ENCODE peak calls at places on chromosomes 4 and X, in seven cellular contexts. One of them, this sample, is unnamed.

GRCh38 chrX:48919947-48920712 is 1.3 kb upstream of the PIM2 start:
- DNase-seq in brain microvascular endothelial cell: no peak
- DNase-seq in BJ: no peak
- DNase-seq in breast epithelium: no peak
- DNase-seq in ascending aorta: no peak
- DNase-seq in choroid plexus epithelial cell: no peak
- DNase-seq in A549: no peak
- DNase-seq in this sample: no peak

GRCh38 chrX:148960060-148960459 is 459.6 kb downstream of the AFF2 start:
- DNase-seq in BJ: no peak
- DNase-seq in ascending aorta: no peak
- DNase-seq in brain microvascular endothelial cell: no peak
- DNase-seq in breast epithelium: no peak
- DNase-seq in choroid plexus epithelial cell: peak
- DNase-seq in A549: no peak
- DNase-seq in this sample: no peak

GRCh38 chr4:11259837-11260236 is 168.9 kb downstream of the HS3ST1 start:
- DNase-seq in BJ: no peak
- DNase-seq in brain microvascular endothelial cell: no peak
- DNase-seq in A549: no peak
- DNase-seq in choroid plexus epithelial cell: no peak
- DNase-seq in ascending aorta: no peak
- DNase-seq in breast epithelium: no peak
- DNase-seq in this sample: no peak

GRCh38 chr4:185587444-185588161 is 52.3 kb upstream of the PDLIM3 start:
- DNase-seq in BJ: no peak
- DNase-seq in ascending aorta: no peak
- DNase-seq in breast epithelium: peak
- DNase-seq in choroid plexus epithelial cell: peak
- DNase-seq in A549: no peak
- DNase-seq in brain microvascular endothelial cell: no peak
- DNase-seq in this sample: no peak

GRCh38 chr4:156336516-156336915 is 382.9 kb upstream of the CTSO start:
- DNase-seq in ascending aorta: no peak
- DNase-seq in A549: no peak
- DNase-seq in breast epithelium: no peak
- DNase-seq in brain microvascular endothelial cell: peak
- DNase-seq in choroid plexus epithelial cell: no peak
- DNase-seq in BJ: no peak
- DNase-seq in this sample: no peak

GRCh38 chr4:3801931-3802550 is 35.9 kb downstream of the ADRA2C start:
- DNase-seq in ascending aorta: no peak
- DNase-seq in choroid plexus epithelial cell: no peak
- DNase-seq in A549: no peak
- DNase-seq in brain microvascular endothelial cell: no peak
- DNase-seq in BJ: no peak
- DNase-seq in breast epithelium: no peak
- DNase-seq in this sample: no peak

GRCh38 chr4:103150677-103151076 is 47.5 kb downstream of the CENPE start:
- DNase-seq in choroid plexus epithelial cell: peak
- DNase-seq in brain microvascular endothelial cell: peak
- DNase-seq in A549: peak
- DNase-seq in BJ: peak
- DNase-seq in ascending aorta: no peak
- DNase-seq in breast epithelium: no peak
- DNase-seq in this sample: no peak

GRCh38 chrX:34578237-34578636 is 78.8 kb downstream of the TMEM47 start:
- DNase-seq in choroid plexus epithelial cell: peak
- DNase-seq in A549: peak
- DNase-seq in BJ: no peak
- DNase-seq in ascending aorta: no peak
- DNase-seq in brain microvascular endothelial cell: peak
- DNase-seq in breast epithelium: no peak
- DNase-seq in this sample: no peak

GRCh38 chr4:187070158-187070557 is 346.5 kb upstream of the FAT1 start:
- DNase-seq in choroid plexus epithelial cell: no peak
- DNase-seq in A549: no peak
- DNase-seq in breast epithelium: no peak
- DNase-seq in ascending aorta: no peak
- DNase-seq in BJ: no peak
- DNase-seq in brain microvascular endothelial cell: no peak
- DNase-seq in this sample: no peak

GRCh38 chr4:61308033-61308432 is 107.9 kb downstream of the ADGRL3 start:
- DNase-seq in brain microvascular endothelial cell: no peak
- DNase-seq in breast epithelium: no peak
- DNase-seq in BJ: no peak
- DNase-seq in ascending aorta: no peak
- DNase-seq in A549: no peak
- DNase-seq in choroid plexus epithelial cell: no peak
- DNase-seq in this sample: no peak

GRCh38 chr4:153131478-153132069 is 72.7 kb upstream of the TRIM2 start:
- DNase-seq in breast epithelium: no peak
- DNase-seq in BJ: no peak
- DNase-seq in ascending aorta: no peak
- DNase-seq in brain microvascular endothelial cell: no peak
- DNase-seq in choroid plexus epithelial cell: peak
- DNase-seq in A549: no peak
- DNase-seq in this sample: peak

GRCh38 chr4:38371391-38371851 is 292.6 kb upstream of the KLF3 start:
- DNase-seq in ascending aorta: no peak
- DNase-seq in breast epithelium: no peak
- DNase-seq in brain microvascular endothelial cell: peak
- DNase-seq in A549: no peak
- DNase-seq in choroid plexus epithelial cell: peak
- DNase-seq in BJ: peak
- DNase-seq in this sample: no peak

GRCh38 chr4:110641218-110641617 is 18.3 kb upstream of the PITX2 start:
- DNase-seq in A549: no peak
- DNase-seq in choroid plexus epithelial cell: no peak
- DNase-seq in breast epithelium: no peak
- DNase-seq in ascending aorta: no peak
- DNase-seq in brain microvascular endothelial cell: no peak
- DNase-seq in BJ: no peak
- DNase-seq in this sample: no peak

GRCh38 chr4:131248314-131248713 is 1900.8 kb upstream of the PCDH10 start:
- DNase-seq in breast epithelium: no peak
- DNase-seq in choroid plexus epithelial cell: no peak
- DNase-seq in brain microvascular endothelial cell: no peak
- DNase-seq in BJ: no peak
- DNase-seq in A549: no peak
- DNase-seq in ascending aorta: no peak
- DNase-seq in this sample: no peak

GRCh38 chr4:54661686-54662085 is 3.9 kb downstream of the KIT start:
- DNase-seq in breast epithelium: no peak
- DNase-seq in brain microvascular endothelial cell: peak
- DNase-seq in A549: no peak
- DNase-seq in BJ: peak
- DNase-seq in ascending aorta: no peak
- DNase-seq in choroid plexus epithelial cell: peak
- DNase-seq in this sample: no peak

GRCh38 chrX:18574591-18574990 is 97.3 kb downstream of the RS1 start:
- DNase-seq in brain microvascular endothelial cell: peak
- DNase-seq in BJ: peak
- DNase-seq in ascending aorta: no peak
- DNase-seq in A549: peak
- DNase-seq in choroid plexus epithelial cell: peak
- DNase-seq in breast epithelium: no peak
- DNase-seq in this sample: no peak

GRCh38 chrX:54178100-54178940 is 4.7 kb downstream of the FAM120C start:
- DNase-seq in A549: peak
- DNase-seq in BJ: no peak
- DNase-seq in ascending aorta: no peak
- DNase-seq in choroid plexus epithelial cell: peak
- DNase-seq in breast epithelium: no peak
- DNase-seq in brain microvascular endothelial cell: peak
- DNase-seq in this sample: no peak

GRCh38 chr4:38489924-38490639 is 173.9 kb upstream of the KLF3 start:
- DNase-seq in A549: peak
- DNase-seq in brain microvascular endothelial cell: peak
- DNase-seq in breast epithelium: no peak
- DNase-seq in ascending aorta: no peak
- DNase-seq in choroid plexus epithelial cell: peak
- DNase-seq in BJ: no peak
- DNase-seq in this sample: no peak

GRCh38 chr4:177408023-177408422 is 34.2 kb downstream of the AGA start:
- DNase-seq in choroid plexus epithelial cell: no peak
- DNase-seq in brain microvascular endothelial cell: no peak
- DNase-seq in A549: no peak
- DNase-seq in BJ: no peak
- DNase-seq in ascending aorta: no peak
- DNase-seq in breast epithelium: no peak
- DNase-seq in this sample: no peak

GRCh38 chrX:5971300-5971699 is 257.4 kb downstream of the NLGN4X start:
- DNase-seq in ascending aorta: no peak
- DNase-seq in breast epithelium: no peak
- DNase-seq in BJ: no peak
- DNase-seq in choroid plexus epithelial cell: no peak
- DNase-seq in brain microvascular endothelial cell: no peak
- DNase-seq in A549: no peak
- DNase-seq in this sample: no peak

GRCh38 chrX:40177942-40178715 is 80.4 kb upstream of the BCOR start:
- DNase-seq in choroid plexus epithelial cell: no peak
- DNase-seq in brain microvascular endothelial cell: no peak
- DNase-seq in ascending aorta: no peak
- DNase-seq in A549: no peak
- DNase-seq in breast epithelium: no peak
- DNase-seq in BJ: no peak
- DNase-seq in this sample: no peak
- H3K4me3 ChIP-seq in choroid plexus epithelial cell: no peak
- H3K4me3 ChIP-seq in brain microvascular endothelial cell: no peak
- H3K4me3 ChIP-seq in ascending aorta: no peak
- H3K4me3 ChIP-seq in A549: no peak
- H3K4me3 ChIP-seq in breast epithelium: no peak
- H3K4me3 ChIP-seq in BJ: no peak
- H3K4me3 ChIP-seq in this sample: no peak

DNA sequence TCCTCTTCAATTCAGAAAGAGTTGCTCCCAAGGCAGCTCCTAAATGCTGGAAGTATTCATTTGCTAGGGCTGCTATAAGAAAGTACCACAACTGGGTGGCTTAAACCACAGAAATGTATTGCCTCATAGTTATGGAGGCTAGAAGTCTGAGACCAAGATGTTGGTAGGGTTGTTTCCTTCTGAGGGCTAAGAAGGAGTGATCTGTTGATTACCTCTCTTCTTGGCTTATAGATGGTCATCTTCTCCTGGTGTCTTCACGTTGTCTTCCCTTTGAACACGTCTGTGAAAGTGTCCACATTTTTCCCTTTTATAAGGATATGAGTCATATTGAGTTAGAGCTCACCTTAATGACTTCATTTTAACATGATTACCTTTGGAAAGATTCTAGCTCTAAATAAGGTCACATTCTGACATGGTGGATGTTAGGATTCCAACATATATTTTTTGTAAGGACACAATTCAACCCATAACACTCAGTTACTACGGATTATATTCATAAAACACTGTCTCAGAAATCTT is 266.3 kb downstream of the SPATA18 start:
- DNase-seq in BJ: no peak
- DNase-seq in choroid plexus epithelial cell: no peak
- DNase-seq in A549: no peak
- DNase-seq in ascending aorta: no peak
- DNase-seq in breast epithelium: no peak
- DNase-seq in brain microvascular endothelial cell: no peak
- DNase-seq in this sample: no peak
- TF ChIP-seq CTCF in BJ: no peak
- TF ChIP-seq CTCF in choroid plexus epithelial cell: no peak
- TF ChIP-seq CTCF in A549: no peak
- TF ChIP-seq CTCF in ascending aorta: no peak
- TF ChIP-seq CTCF in breast epithelium: no peak
- TF ChIP-seq CTCF in brain microvascular endothelial cell: no peak
- TF ChIP-seq CTCF in this sample: no peak

GRCh38 chrX:47649781-47650163 is 591 bp downstream of the ELK1 start:
- DNase-seq in ascending aorta: peak
- DNase-seq in choroid plexus epithelial cell: no peak
- DNase-seq in breast epithelium: no peak
- DNase-seq in brain microvascular endothelial cell: no peak
- DNase-seq in A549: no peak
- DNase-seq in BJ: no peak
- DNase-seq in this sample: no peak
- H3K4me3 ChIP-seq in ascending aorta: peak
- H3K4me3 ChIP-seq in choroid plexus epithelial cell: peak
- H3K4me3 ChIP-seq in breast epithelium: peak
- H3K4me3 ChIP-seq in brain microvascular endothelial cell: peak
- H3K4me3 ChIP-seq in A549: peak
- H3K4me3 ChIP-seq in BJ: peak
- H3K4me3 ChIP-seq in this sample: peak

GRCh38 chr4:169048867-169049266 is 38.8 kb upstream of the CBR4 start:
- DNase-seq in breast epithelium: no peak
- DNase-seq in choroid plexus epithelial cell: no peak
- DNase-seq in brain microvascular endothelial cell: no peak
- DNase-seq in A549: no peak
- DNase-seq in BJ: no peak
- DNase-seq in ascending aorta: no peak
- DNase-seq in this sample: no peak

GRCh38 chr4:169044723-169045447 is 34.8 kb upstream of the CBR4 start:
- DNase-seq in ascending aorta: no peak
- DNase-seq in brain microvascular endothelial cell: no peak
- DNase-seq in breast epithelium: no peak
- DNase-seq in choroid plexus epithelial cell: no peak
- DNase-seq in BJ: no peak
- DNase-seq in A549: no peak
- DNase-seq in this sample: no peak

GRCh38 chr4:169047967-169048366 is 37.9 kb upstream of the CBR4 start:
- DNase-seq in breast epithelium: no peak
- DNase-seq in choroid plexus epithelial cell: peak
- DNase-seq in BJ: no peak
- DNase-seq in A549: no peak
- DNase-seq in brain microvascular endothelial cell: no peak
- DNase-seq in ascending aorta: no peak
- DNase-seq in this sample: no peak

GRCh38 chr4:169042608-169043007 is 32.6 kb upstream of the CBR4 start:
- DNase-seq in brain microvascular endothelial cell: no peak
- DNase-seq in A549: no peak
- DNase-seq in ascending aorta: no peak
- DNase-seq in breast epithelium: no peak
- DNase-seq in BJ: no peak
- DNase-seq in choroid plexus epithelial cell: no peak
- DNase-seq in this sample: no peak

GRCh38 chr4:169045862-169046584 is 36.0 kb upstream of the CBR4 start:
- DNase-seq in BJ: no peak
- DNase-seq in brain microvascular endothelial cell: no peak
- DNase-seq in choroid plexus epithelial cell: peak
- DNase-seq in A549: peak
- DNase-seq in breast epithelium: no peak
- DNase-seq in ascending aorta: no peak
- DNase-seq in this sample: no peak
- TF ChIP-seq CTCF in BJ: peak
- TF ChIP-seq CTCF in brain microvascular endothelial cell: peak
- TF ChIP-seq CTCF in choroid plexus epithelial cell: peak
- TF ChIP-seq CTCF in A549: no peak
- TF ChIP-seq CTCF in breast epithelium: no peak
- TF ChIP-seq CTCF in ascending aorta: no peak
- TF ChIP-seq CTCF in this sample: no peak

This sample was measured in dorsolateral prefrontal cortex.